ENCODE peak calls at places on chromosomes 7 and 10, in four cellular contexts. J is IMR-90, D is uterus, Q is tibial nerve. U is an unnamed sample.
A peak's percentile ranks its signal among the peaks of the same experiment; 100 is the strongest.

GRCh38 chr10:113616244-113617074 is 47.4 kb downstream of the NRAP start:
- DNase-seq in J (no peak), D (no peak), Q (peak; percentile 19), U (no peak)

GRCh38 chr7:79211724-79212123 is 241.7 kb downstream of the MAGI2 start:
- DNase-seq in Q (no peak), J (peak; percentile 26), D (no peak), U (no peak)

GRCh38 chr10:2925631-2926030 is 141.7 kb upstream of the PFKP start:
- DNase-seq in Q (peak; percentile 44), D (no peak), J (peak; percentile 40), U (peak; percentile 55)

GRCh38 chr7:593324-594115 is 73.9 kb upstream of the PDGFA start:
- DNase-seq in J (no peak), D (no peak), Q (no peak), U (no peak)

GRCh38 chr7:19089378-19089777 is 28.1 kb downstream of the TWIST1 start:
- DNase-seq in D (no peak), J (no peak), Q (no peak), U (no peak)

GRCh38 chr10:89702121-89702480 is 711 bp downstream of the KIF20B start:
- DNase-seq in J (peak; percentile 5), Q (no peak), D (no peak), U (no peak)

GRCh38 chr10:130801276-130801675 is 510.2 kb downstream of the TCERG1L start:
- DNase-seq in J (no peak), Q (no peak), D (no peak), U (no peak)

GRCh38 chr10:35352508-35352907 is 16.2 kb downstream of the CCNY start:
- DNase-seq in Q (no peak), D (no peak), J (no peak), U (no peak)

GRCh38 chr10:35079763-35080162 is 10.4 kb downstream of the CUL2 start:
- DNase-seq in J (peak; percentile 89), D (no peak), Q (no peak), U (no peak)

GRCh38 chr7:151711906-151712771 is 164.8 kb downstream of the PRKAG2 start:
- DNase-seq in Q (no peak), J (no peak), D (no peak), U (peak; percentile 97)

GRCh38 chr10:87546221-87546620 is 41.5 kb downstream of the MINPP1 start:
- DNase-seq in D (no peak), J (no peak), Q (peak; percentile 36), U (no peak)

GRCh38 chr10:16521311-16522016 is at the start of gene C1QL3:
- DNase-seq in J (peak; percentile 21), Q (no peak), D (no peak), U (no peak)

GRCh38 chr10:75655791-75656451 is 224.5 kb downstream of the LRMDA start:
- DNase-seq in Q (no peak), D (peak; percentile 45), J (no peak), U (no peak)

GRCh38 chr10:88787463-88787862 is 15.1 kb upstream of the LIPM start:
- DNase-seq in Q (no peak), D (no peak), J (no peak), U (no peak)

GRCh38 chr10:97169911-97170693 is 15.7 kb downstream of the SLIT1 start:
- DNase-seq in D (no peak), J (no peak), Q (no peak), U (peak; percentile 42)

GRCh38 chr7:4774804-4775280 is 581 bp upstream of the AP5Z1 start:
- DNase-seq in Q (peak; percentile 36), J (peak; percentile 75), D (no peak), U (peak; percentile 71)

GRCh38 chr7:15011289-15011688 is 108.7 kb upstream of the DGKB start:
- DNase-seq in Q (no peak), D (no peak), J (no peak), U (no peak)

GRCh38 chr7:51046482-51046881 is 263.8 kb upstream of the GRB10 start:
- DNase-seq in J (no peak), Q (no peak), D (no peak), U (no peak)

GRCh38 chr10:71562884-71563283 is 156.7 kb downstream of the C10orf105 start:
- DNase-seq in J (no peak), D (no peak), Q (no peak), U (no peak)

GRCh38 chr7:8296362-8296659 is 34.3 kb upstream of the ICA1 start:
- DNase-seq in Q (no peak), D (no peak), J (no peak), U (no peak)

GRCh38 chr7:4650471-4651047 is 31.5 kb upstream of the FOXK1 start:
- DNase-seq in J (peak; percentile 23), D (peak; percentile 54), Q (no peak), U (peak; percentile 57)

GRCh38 chr7:141115949-141116348 is 42.1 kb downstream of the TMEM178B start:
- DNase-seq in D (no peak), J (no peak), Q (no peak), U (no peak)

GRCh38 chr7:139648617-139648932 is 125.1 kb downstream of the CLEC2L start:
- DNase-seq in J (no peak), Q (no peak), D (no peak), U (no peak)
- H3K27ac ChIP-seq in J (no peak overlapping the region), Q (no peak overlapping the region), D (peak overlapping the region; percentile 4), U (peak overlapping the region; percentile 64)

GRCh38 chr10:6464862-6465430 is 115.1 kb downstream of the PRKCQ start:
- DNase-seq in J (no peak), D (no peak), Q (no peak), U (no peak)
- H3K36me3 ChIP-seq in J (no peaks in the 10 kb centered on the region), D (no peaks in the 10 kb centered on the region), Q (no peaks in the 10 kb centered on the region), U (no peaks in the 10 kb centered on the region)

DNA sequence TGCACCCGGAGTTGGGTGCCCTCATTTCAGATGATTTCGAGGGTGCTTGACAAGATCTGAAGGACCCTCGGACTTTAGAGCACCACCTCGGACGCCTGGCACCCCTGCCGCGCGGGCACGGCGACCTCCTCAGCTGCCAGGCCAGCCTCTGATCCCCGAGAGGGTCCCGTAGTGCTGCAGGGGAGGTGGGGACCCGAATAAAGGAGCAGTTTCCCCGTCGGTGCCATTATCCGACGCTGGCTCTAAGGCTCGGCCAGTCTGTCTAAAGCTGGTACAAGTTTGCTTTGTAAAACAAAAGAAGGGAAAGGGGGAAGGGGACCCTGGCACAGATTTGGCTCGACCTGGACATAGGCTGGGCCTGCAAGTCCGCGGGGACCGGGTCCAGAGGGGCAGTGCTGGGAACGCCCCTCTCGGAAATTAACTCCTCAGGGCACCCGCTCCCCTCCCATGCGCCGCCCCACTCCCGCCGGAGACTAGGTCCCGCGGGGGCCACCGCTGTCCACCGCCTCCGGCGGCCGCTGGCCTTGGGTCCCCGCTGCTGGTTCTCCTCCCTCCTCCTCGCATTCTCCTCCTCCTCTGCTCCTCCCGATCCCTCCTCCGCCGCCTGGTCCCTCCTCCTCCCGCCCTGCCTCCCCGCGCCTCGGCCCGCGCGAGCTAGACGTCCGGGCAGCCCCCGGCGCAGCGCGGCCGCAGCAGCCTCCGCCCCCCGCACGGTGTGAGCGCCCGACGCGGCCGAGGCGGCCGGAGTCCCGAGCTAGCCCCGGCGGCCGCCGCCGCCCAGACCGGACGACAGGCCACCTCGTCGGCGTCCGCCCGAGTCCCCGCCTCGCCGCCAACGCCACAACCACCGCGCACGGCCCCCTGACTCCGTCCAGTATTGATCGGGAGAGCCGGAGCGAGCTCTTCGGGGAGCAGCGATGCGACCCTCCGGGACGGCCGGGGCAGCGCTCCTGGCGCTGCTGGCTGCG is at the start of gene EGFR:
- DNase-seq in D (peak; percentile 87), J (peak; percentile 80), Q (peak; percentile 75), U (peak; percentile 95)
- TF ChIP-seq POLR2A in D (peak; percentile 98), J (peak; percentile 77), Q (peak; percentile 87), U (peak; percentile 96)

GRCh38 chr10:80110986-80111385 is 21.5 kb upstream of the PLAC9 start:
- DNase-seq in Q (no peak), J (no peak), D (no peak), U (no peak)
- H3K27ac ChIP-seq in Q (no peak overlapping the region), J (no peak overlapping the region), D (peak overlapping the region; percentile 59), U (no peak overlapping the region)

GRCh38 chr7:92071032-92071431 is 63.2 kb downstream of the CYP51A1 start:
- DNase-seq in D (no peak), Q (no peak), J (no peak), U (no peak)
- H3K36me3 ChIP-seq in D (no peaks in the 10 kb centered on the region), Q (no peaks in the 10 kb centered on the region), J (peaks cover 13% of the 10 kb centered on the region), U (peaks cover 19% of the 10 kb centered on the region)

GRCh38 chr7:101902680-101903504 is 85.5 kb downstream of the CUX1 start:
- DNase-seq in Q (no peak), D (no peak), J (no peak), U (peak; percentile 13)
- TF ChIP-seq POLR2A in Q (no peak), D (no peak), J (no peak), U (no peak)

GRCh38 chr10:43024942-43025700 is 51.7 kb upstream of the RET start:
- DNase-seq in J (no peak), D (no peak), Q (no peak), U (no peak)

GRCh38 chr10:43024524-43024923 is 52.3 kb upstream of the RET start:
- DNase-seq in Q (no peak), J (no peak), D (no peak), U (no peak)

GRCh38 chr10:43028143-43028542 is 48.7 kb upstream of the RET start:
- DNase-seq in D (no peak), Q (no peak), J (no peak), U (no peak)

GRCh38 chr10:43027331-43027955 is 49.4 kb upstream of the RET start:
- DNase-seq in J (no peak), Q (no peak), D (no peak), U (no peak)

DNA sequence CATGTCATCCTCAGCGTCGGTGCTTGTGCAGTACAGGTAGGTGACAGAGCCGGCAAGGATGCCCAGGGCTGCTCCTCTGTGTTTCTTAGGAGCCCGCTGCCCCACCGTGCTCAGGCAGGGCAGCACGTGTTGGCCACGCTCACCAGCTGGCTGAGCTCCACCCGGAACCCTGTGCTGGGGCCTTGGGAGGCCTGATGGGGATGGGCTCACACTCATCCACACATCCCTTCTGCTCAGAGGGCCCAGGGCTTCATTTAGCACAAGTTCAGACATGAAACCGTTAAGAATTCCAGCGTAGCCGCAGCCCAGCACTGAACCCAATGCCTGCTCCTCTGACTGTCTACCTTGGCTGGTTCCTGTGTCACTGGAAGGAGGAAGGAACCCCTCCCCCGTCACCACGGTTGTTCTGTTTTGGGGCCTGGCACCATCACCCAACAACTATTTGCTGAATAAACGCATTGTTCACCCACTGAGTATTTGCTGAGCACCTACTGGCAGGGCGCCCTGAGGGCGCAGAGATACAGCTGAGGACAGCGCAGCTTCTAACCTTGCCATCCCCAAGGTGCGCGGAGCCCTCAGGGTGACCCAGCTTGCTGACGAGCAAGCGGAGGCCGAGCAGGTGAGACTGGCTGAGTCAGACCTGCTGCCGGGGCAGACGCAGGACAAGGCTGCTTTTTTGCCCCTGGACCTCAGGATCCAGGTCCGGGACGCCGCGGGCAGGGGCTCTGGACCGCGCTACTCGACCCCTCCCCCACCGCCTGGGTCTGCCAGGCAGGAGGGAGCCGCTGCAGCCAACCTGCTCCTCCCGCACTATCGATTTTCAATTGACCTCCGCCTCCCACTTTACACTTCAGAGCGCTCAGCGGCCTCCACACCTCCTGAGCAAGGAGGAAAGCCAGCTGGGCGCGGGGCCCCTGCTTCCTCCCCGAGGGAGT is 50.6 kb upstream of the RET start:
- DNase-seq in J (no peak), Q (no peak), D (no peak), U (no peak)
- H3K27ac ChIP-seq in J (no peak overlapping the region), Q (no peak overlapping the region), D (no peak overlapping the region), U (no peak overlapping the region)

GRCh38 chr7:139084709-139085108 is 24.8 kb downstream of the ZC3HAV1 start:
- DNase-seq in D (no peak), J (no peak), Q (no peak), U (no peak)
- H3K36me3 ChIP-seq in D (no peaks in the 10 kb centered on the region), J (peaks cover 23% of the 10 kb centered on the region), Q (peaks cover 13% of the 10 kb centered on the region), U (peaks cover 63% of the 10 kb centered on the region)